ENCODE peak calls at places on chromosomes 6 and 20, in six cellular contexts. One of them, this sample, is unnamed.

GRCh38 chr6:49202923-49203322 is 260.1 kb downstream of the MMUT start:
- DNase-seq in A549: no peak
- DNase-seq in fibroblast of lung: no peak
- DNase-seq in cardiac muscle cell: peak; percentile 2
- DNase-seq in endodermal cell: no peak
- DNase-seq in heart left ventricle: no peak
- DNase-seq in this sample: no peak

GRCh38 chr20:3670511-3670910 is 7.3 kb upstream of the GFRA4 start:
- DNase-seq in A549: no peak
- DNase-seq in fibroblast of lung: no peak
- DNase-seq in cardiac muscle cell: no peak
- DNase-seq in endodermal cell: peak; percentile 80
- DNase-seq in heart left ventricle: no peak
- DNase-seq in this sample: peak; percentile 33

GRCh38 chr6:142692942-142693341 is 252.0 kb downstream of the HIVEP2 start:
- DNase-seq in A549: peak; percentile 12
- DNase-seq in fibroblast of lung: peak; percentile 89
- DNase-seq in cardiac muscle cell: peak; percentile 91
- DNase-seq in endodermal cell: peak; percentile 91
- DNase-seq in heart left ventricle: peak; percentile 63
- DNase-seq in this sample: peak; percentile 61

GRCh38 chr6:111184827-111185567 is 97.7 kb downstream of the SLC16A10 start:
- DNase-seq in A549: no peak
- DNase-seq in fibroblast of lung: no peak
- DNase-seq in cardiac muscle cell: no peak
- DNase-seq in endodermal cell: no peak
- DNase-seq in heart left ventricle: no peak
- DNase-seq in this sample: no peak

GRCh38 chr20:38453941-38454340 is 18.7 kb upstream of the RALGAPB start:
- DNase-seq in A549: no peak
- DNase-seq in fibroblast of lung: no peak
- DNase-seq in cardiac muscle cell: no peak
- DNase-seq in endodermal cell: peak; percentile 23
- DNase-seq in heart left ventricle: no peak
- DNase-seq in this sample: no peak

GRCh38 chr6:91081452-91082067 is 494.7 kb upstream of the MAP3K7 start:
- DNase-seq in A549: peak; percentile 2
- DNase-seq in fibroblast of lung: peak; percentile 78
- DNase-seq in cardiac muscle cell: peak; percentile 82
- DNase-seq in endodermal cell: peak; percentile 60
- DNase-seq in heart left ventricle: no peak
- DNase-seq in this sample: no peak

GRCh38 chr20:52083627-52084232 is 107.8 kb downstream of the ZFP64 start:
- DNase-seq in A549: peak; percentile 63
- DNase-seq in fibroblast of lung: peak; percentile 82
- DNase-seq in cardiac muscle cell: peak; percentile 81
- DNase-seq in endodermal cell: peak; percentile 87
- DNase-seq in heart left ventricle: no peak
- DNase-seq in this sample: peak; percentile 71

GRCh38 chr6:96330884-96331283 is 190.7 kb upstream of the UFL1 start:
- DNase-seq in A549: no peak
- DNase-seq in fibroblast of lung: no peak
- DNase-seq in cardiac muscle cell: no peak
- DNase-seq in endodermal cell: no peak
- DNase-seq in heart left ventricle: no peak
- DNase-seq in this sample: no peak

GRCh38 chr6:53048431-53049195 is 16.6 kb upstream of the FBXO9 start:
- DNase-seq in A549: no peak
- DNase-seq in fibroblast of lung: peak; percentile 88
- DNase-seq in cardiac muscle cell: peak; percentile 93
- DNase-seq in endodermal cell: no peak
- DNase-seq in heart left ventricle: no peak
- DNase-seq in this sample: no peak

GRCh38 chr6:144912474-144912873 is 627.3 kb downstream of the UTRN start:
- DNase-seq in A549: no peak
- DNase-seq in fibroblast of lung: peak; percentile 74
- DNase-seq in cardiac muscle cell: peak; percentile 51
- DNase-seq in endodermal cell: no peak
- DNase-seq in heart left ventricle: no peak
- DNase-seq in this sample: no peak

GRCh38 chr6:5146396-5146795 is 61.3 kb downstream of the PPP1R3G start:
- DNase-seq in A549: no peak
- DNase-seq in fibroblast of lung: no peak
- DNase-seq in cardiac muscle cell: no peak
- DNase-seq in endodermal cell: no peak
- DNase-seq in heart left ventricle: no peak
- DNase-seq in this sample: no peak

GRCh38 chr6:128882560-128882959 is 378 bp upstream of the LAMA2 start:
- DNase-seq in A549: no peak
- DNase-seq in fibroblast of lung: no peak
- DNase-seq in cardiac muscle cell: no peak
- DNase-seq in endodermal cell: peak; percentile 71
- DNase-seq in heart left ventricle: no peak
- DNase-seq in this sample: no peak

GRCh38 chr6:129903082-129903481 is 42.0 kb upstream of the TMEM244 start:
- DNase-seq in A549: no peak
- DNase-seq in fibroblast of lung: no peak
- DNase-seq in cardiac muscle cell: no peak
- DNase-seq in endodermal cell: no peak
- DNase-seq in heart left ventricle: no peak
- DNase-seq in this sample: no peak

GRCh38 chr20:52783769-52784168 is 188.4 kb upstream of the TSHZ2 start:
- DNase-seq in A549: no peak
- DNase-seq in fibroblast of lung: peak; percentile 7
- DNase-seq in cardiac muscle cell: peak; percentile 27
- DNase-seq in endodermal cell: peak; percentile 82
- DNase-seq in heart left ventricle: no peak
- DNase-seq in this sample: no peak

GRCh38 chr6:124679392-124679791 is 282.8 kb upstream of the RNF217 start:
- DNase-seq in A549: no peak
- DNase-seq in fibroblast of lung: peak; percentile 21
- DNase-seq in cardiac muscle cell: no peak
- DNase-seq in endodermal cell: no peak
- DNase-seq in heart left ventricle: no peak
- DNase-seq in this sample: no peak

GRCh38 chr6:33851959-33852358 is 48.2 kb upstream of the MLN start:
- DNase-seq in A549: peak; percentile 31
- DNase-seq in fibroblast of lung: no peak
- DNase-seq in cardiac muscle cell: peak; percentile 34
- DNase-seq in endodermal cell: peak; percentile 95
- DNase-seq in heart left ventricle: no peak
- DNase-seq in this sample: no peak

GRCh38 chr6:81938014-81938761 is 185.7 kb upstream of the TENT5A start:
- DNase-seq in A549: peak; percentile 6
- DNase-seq in fibroblast of lung: peak; percentile 88
- DNase-seq in cardiac muscle cell: peak; percentile 89
- DNase-seq in endodermal cell: no peak
- DNase-seq in heart left ventricle: no peak
- DNase-seq in this sample: no peak

GRCh38 chr20:47241345-47241781 is 115.1 kb downstream of the ZMYND8 start:
- DNase-seq in A549: no peak
- DNase-seq in fibroblast of lung: peak; percentile 99
- DNase-seq in cardiac muscle cell: peak; percentile 98
- DNase-seq in endodermal cell: no peak
- DNase-seq in heart left ventricle: no peak
- DNase-seq in this sample: peak; percentile 71

DNA sequence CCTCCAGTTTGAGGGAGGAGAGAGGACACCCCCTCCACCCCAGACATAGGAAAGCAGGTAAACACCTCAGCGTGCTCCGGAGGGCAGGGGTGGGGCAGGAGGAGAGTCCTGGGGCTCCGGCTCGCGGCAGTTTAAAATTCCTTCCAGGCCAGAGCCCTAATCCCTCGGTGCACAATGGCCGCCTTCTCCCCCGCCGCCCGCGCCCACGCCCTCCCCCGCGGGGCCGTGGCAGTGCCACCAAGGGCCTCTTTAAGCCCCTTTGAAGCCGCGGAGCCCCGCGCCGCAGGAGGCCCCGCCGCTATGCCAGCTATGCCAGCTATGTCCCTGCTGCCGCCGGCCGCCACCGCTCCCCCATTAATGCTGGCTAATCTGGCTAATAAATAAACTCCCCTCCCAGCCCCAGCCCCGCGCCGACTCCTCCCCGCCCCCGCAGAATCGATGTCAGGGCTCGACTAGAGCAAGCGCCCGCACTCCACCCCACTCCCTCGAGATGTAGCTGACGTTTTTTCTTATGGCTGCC is 125.1 kb downstream of the MRPL14 start:
- DNase-seq in A549: no peak
- DNase-seq in fibroblast of lung: no peak
- DNase-seq in cardiac muscle cell: peak; percentile 32
- DNase-seq in endodermal cell: peak; percentile 98
- DNase-seq in heart left ventricle: no peak
- DNase-seq in this sample: no peak
- H3K4me3 ChIP-seq in A549: peak overlapping the region; percentile 60
- H3K4me3 ChIP-seq in fibroblast of lung: no peak overlapping the region
- H3K4me3 ChIP-seq in cardiac muscle cell: peak overlapping the region; percentile 12
- H3K4me3 ChIP-seq in endodermal cell: peak overlapping the region; percentile 62
- H3K4me3 ChIP-seq in heart left ventricle: peak overlapping the region; percentile 37
- H3K4me3 ChIP-seq in this sample: peak overlapping the region; percentile 21

DNA sequence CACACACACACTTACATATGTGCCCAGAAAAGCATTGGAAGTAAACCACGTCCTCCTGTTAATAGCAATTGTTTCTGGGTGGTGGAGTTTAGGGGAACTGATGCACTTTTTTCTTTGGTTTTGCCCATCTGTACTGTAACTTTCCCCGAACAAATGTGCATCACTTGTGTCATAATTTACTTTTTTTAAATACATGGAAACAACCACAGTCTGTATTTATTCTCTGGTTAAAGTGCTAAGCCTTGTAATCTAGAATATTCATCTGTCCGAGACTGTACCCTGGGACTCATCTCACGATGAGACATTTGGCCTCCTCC is 61.5 kb upstream of the CD93 start:
- DNase-seq in A549: no peak
- DNase-seq in fibroblast of lung: no peak
- DNase-seq in cardiac muscle cell: no peak
- DNase-seq in endodermal cell: no peak
- DNase-seq in heart left ventricle: no peak
- DNase-seq in this sample: no peak
- H3K4me1 ChIP-seq in A549: peaks cover 29% of the 10 kb centered on the region
- H3K4me1 ChIP-seq in fibroblast of lung: peaks cover 41% of the 10 kb centered on the region
- H3K4me1 ChIP-seq in cardiac muscle cell: peaks cover 20% of the 10 kb centered on the region
- H3K4me1 ChIP-seq in endodermal cell: peaks cover 6% of the 10 kb centered on the region
- H3K4me1 ChIP-seq in heart left ventricle: peaks cover 55% of the 10 kb centered on the region
- H3K4me1 ChIP-seq in this sample: peaks cover 15% of the 10 kb centered on the region

GRCh38 chr20:56174416-56174815 is 74.1 kb upstream of the MC3R start:
- DNase-seq in A549: no peak
- DNase-seq in fibroblast of lung: no peak
- DNase-seq in cardiac muscle cell: no peak
- DNase-seq in endodermal cell: no peak
- DNase-seq in heart left ventricle: no peak
- DNase-seq in this sample: no peak

GRCh38 chr20:56166781-56167465 is 81.6 kb upstream of the MC3R start:
- DNase-seq in A549: no peak
- DNase-seq in fibroblast of lung: no peak
- DNase-seq in cardiac muscle cell: no peak
- DNase-seq in endodermal cell: no peak
- DNase-seq in heart left ventricle: no peak
- DNase-seq in this sample: no peak

GRCh38 chr20:56175884-56176283 is 72.6 kb upstream of the MC3R start:
- DNase-seq in A549: no peak
- DNase-seq in fibroblast of lung: no peak
- DNase-seq in cardiac muscle cell: no peak
- DNase-seq in endodermal cell: no peak
- DNase-seq in heart left ventricle: no peak
- DNase-seq in this sample: no peak

DNA sequence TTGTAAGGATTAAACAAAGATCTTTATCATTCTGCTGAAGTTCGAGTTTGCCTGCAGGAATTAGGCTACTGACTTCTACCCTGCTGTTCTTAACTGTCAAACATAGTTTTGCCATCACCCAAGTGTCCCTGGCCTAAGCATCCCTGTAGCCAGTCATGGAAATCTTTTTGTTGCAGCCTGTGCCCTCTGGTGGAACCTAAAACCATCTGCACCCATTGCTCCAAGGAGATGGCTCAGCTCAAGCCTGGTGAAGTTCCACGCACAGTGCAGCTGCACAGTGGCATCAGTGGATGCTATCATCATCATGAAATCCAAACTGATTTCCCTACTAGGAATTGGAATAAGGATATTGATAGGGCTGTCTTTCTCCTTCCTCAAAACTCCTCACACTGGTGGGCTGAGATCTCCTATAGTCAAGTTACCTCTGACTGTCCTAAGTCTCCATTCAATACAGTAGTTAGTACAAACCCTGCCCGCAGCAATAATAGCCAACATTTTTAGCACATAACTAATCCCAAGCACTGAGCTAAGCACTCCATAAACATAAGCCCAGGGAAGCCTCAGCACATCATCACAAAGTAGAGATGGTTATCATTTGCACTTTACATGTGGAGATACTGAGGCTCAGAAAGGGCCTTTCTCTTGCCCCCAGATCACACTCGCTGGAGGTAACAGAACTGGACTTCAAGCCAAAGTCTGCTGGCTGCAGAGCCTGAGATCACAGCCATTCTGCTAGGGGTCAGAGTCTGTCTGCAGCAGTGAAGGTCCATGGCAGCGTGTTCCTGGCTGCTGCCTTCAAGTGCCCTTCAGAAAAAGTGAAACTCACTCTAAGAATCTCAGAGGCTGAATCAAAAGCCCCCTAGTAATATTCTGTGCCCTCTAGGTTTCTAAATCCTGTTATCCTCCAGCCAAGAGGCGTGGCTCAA is 77.2 kb upstream of the MC3R start:
- DNase-seq in A549: no peak
- DNase-seq in fibroblast of lung: no peak
- DNase-seq in cardiac muscle cell: no peak
- DNase-seq in endodermal cell: peak; percentile 50
- DNase-seq in heart left ventricle: no peak
- DNase-seq in this sample: no peak
- H3K9me3 ChIP-seq in A549: no peaks in the 10 kb centered on the region
- H3K9me3 ChIP-seq in fibroblast of lung: no peaks in the 10 kb centered on the region
- H3K9me3 ChIP-seq in cardiac muscle cell: no peaks in the 10 kb centered on the region
- H3K9me3 ChIP-seq in endodermal cell: peaks cover 77% of the 10 kb centered on the region
- H3K9me3 ChIP-seq in heart left ventricle: no peaks in the 10 kb centered on the region
- H3K9me3 ChIP-seq in this sample: no peaks in the 10 kb centered on the region

DNA sequence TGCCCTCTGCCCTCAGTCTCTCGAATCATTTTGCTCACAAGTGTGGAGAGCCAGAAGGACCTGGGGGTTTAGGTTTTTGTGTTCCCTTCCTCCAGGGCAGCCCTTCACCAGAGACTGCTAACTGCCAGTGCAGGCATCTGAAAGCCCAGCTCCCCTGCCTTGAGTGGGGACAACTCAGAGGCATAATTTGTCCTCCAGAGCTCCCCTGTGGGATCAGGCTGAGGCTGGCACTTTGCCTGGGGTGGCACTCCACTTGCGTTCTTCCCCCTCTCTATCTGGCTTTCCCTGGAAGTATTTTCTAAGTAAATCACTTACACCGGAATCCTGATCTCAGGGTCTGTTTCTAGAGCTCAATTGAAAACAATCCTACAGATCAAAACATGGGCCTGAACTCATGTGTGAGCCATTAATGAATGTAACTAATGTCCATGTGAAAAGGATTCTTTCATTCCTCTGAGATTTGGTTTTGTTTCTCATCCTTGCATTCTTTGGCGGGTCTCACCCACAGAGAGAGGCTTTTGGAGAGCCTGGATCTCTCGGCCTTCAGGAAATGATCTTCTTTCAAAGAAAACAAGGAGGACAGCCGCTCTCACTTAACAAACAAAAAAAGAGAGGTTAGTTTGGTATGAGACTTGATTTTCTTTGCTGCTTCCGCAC is 125.7 kb upstream of the RIPOR2 start:
- DNase-seq in A549: no peak
- DNase-seq in fibroblast of lung: no peak
- DNase-seq in cardiac muscle cell: no peak
- DNase-seq in endodermal cell: peak; percentile 53
- DNase-seq in heart left ventricle: no peak
- DNase-seq in this sample: no peak
- H3K4me3 ChIP-seq in A549: no peak overlapping the region
- H3K4me3 ChIP-seq in fibroblast of lung: no peak overlapping the region
- H3K4me3 ChIP-seq in cardiac muscle cell: no peak overlapping the region
- H3K4me3 ChIP-seq in endodermal cell: no peak overlapping the region
- H3K4me3 ChIP-seq in heart left ventricle: no peak overlapping the region
- H3K4me3 ChIP-seq in this sample: no peak overlapping the region

GRCh38 chr6:36594816-36595167 is 630 bp downstream of the SRSF3 start:
- DNase-seq in A549: no peak
- DNase-seq in fibroblast of lung: peak; percentile 30
- DNase-seq in cardiac muscle cell: no peak
- DNase-seq in endodermal cell: no peak
- DNase-seq in heart left ventricle: no peak
- DNase-seq in this sample: no peak
- H3K4me1 ChIP-seq in A549: peaks cover 48% of the 10 kb centered on the region
- H3K4me1 ChIP-seq in fibroblast of lung: peaks cover 17% of the 10 kb centered on the region
- H3K4me1 ChIP-seq in cardiac muscle cell: peaks cover 29% of the 10 kb centered on the region
- H3K4me1 ChIP-seq in endodermal cell: peaks cover 2% of the 10 kb centered on the region
- H3K4me1 ChIP-seq in heart left ventricle: peaks cover 45% of the 10 kb centered on the region
- H3K4me1 ChIP-seq in this sample: peaks cover 8% of the 10 kb centered on the region

This sample was measured in right cardiac atrium.